ENCODE peak calls at places on chromosomes 5 and 9, in four cellular contexts. R, C, W and X are unnamed samples.

GRCh38 chr5:179427032-179427675 is 81.9 kb upstream of the ADAMTS2 start:
- DNase-seq in C (no peak), W (no peak), R (no peak), X (no peak)

GRCh38 chr9:127102788-127103187 is 19.6 kb downstream of the ANGPTL2 start:
- DNase-seq in C (no peak), R (no peak), W (no peak), X (no peak)

GRCh38 chr9:77602852-77603251 is 45.3 kb downstream of the GNA14 start:
- DNase-seq in R (no peak), C (no peak), W (no peak), X (no peak)

GRCh38 chr5:34499001-34499734 is 157.0 kb upstream of the RAI14 start:
- DNase-seq in R (no peak), C (no peak), W (no peak), X (no peak)

GRCh38 chr5:117731445-117731844 is 1156.8 kb upstream of the SEMA6A start:
- DNase-seq in R (no peak), W (no peak), C (no peak), X (peak)

GRCh38 chr5:174504266-174504726 is 220.1 kb upstream of the MSX2 start:
- DNase-seq in W (no peak), C (no peak), R (no peak), X (no peak)

GRCh38 chr5:74094096-74094778 is 468.2 kb downstream of the ARHGEF28 start:
- DNase-seq in R (no peak), C (no peak), W (no peak), X (no peak)

GRCh38 chr9:13213337-13213736 is 66.2 kb downstream of the MPDZ start:
- DNase-seq in C (peak), W (no peak), R (no peak), X (peak)

GRCh38 chr9:95341262-95342011 is 23.9 kb upstream of the FANCC start:
- DNase-seq in R (peak), C (no peak), W (no peak), X (no peak)

GRCh38 chr9:134364391-134365114 is 38.3 kb downstream of the RXRA start:
- DNase-seq in C (peak), R (no peak), W (no peak), X (no peak)

GRCh38 chr5:154159343-154159742 is 31.2 kb upstream of the GALNT10 start:
- DNase-seq in R (no peak), W (no peak), C (no peak), X (no peak)

GRCh38 chr9:16484744-16485143 is 385.7 kb downstream of the BNC2 start:
- DNase-seq in R (no peak), W (no peak), C (no peak), X (no peak)

GRCh38 chr5:75055727-75056144 is 3.4 kb upstream of the GCNT4 start:
- DNase-seq in C (peak), W (no peak), R (peak), X (no peak)

GRCh38 chr5:118326496-118327045 is 661.8 kb downstream of the DTWD2 start:
- DNase-seq in C (no peak), W (no peak), R (no peak), X (no peak)

GRCh38 chr5:62299600-62299999 is 6.4 kb upstream of the KIF2A start:
- DNase-seq in C (no peak), W (no peak), R (no peak), X (no peak)

GRCh38 chr9:127098916-127099315 is 23.5 kb downstream of the ANGPTL2 start:
- DNase-seq in R (no peak), W (no peak), C (no peak), X (no peak)

GRCh38 chr5:14872070-14872989 is 752 bp upstream of the ANKH start:
- DNase-seq in C (peak), R (peak), W (peak), X (peak)

GRCh38 chr9:125889524-125890473 is 142.6 kb downstream of the PBX3 start:
- DNase-seq in R (peak), C (no peak), W (no peak), X (peak)

GRCh38 chr5:149488645-149489306 is 62.5 kb downstream of the CSNK1A1 start:
- DNase-seq in R (no peak), W (no peak), C (no peak), X (no peak)

GRCh38 chr5:148145916-148146315 is 22.4 kb upstream of the SPINK14 start:
- DNase-seq in C (peak), W (no peak), R (no peak), X (no peak)

GRCh38 chr5:106189121-106189809 is 1481.5 kb downstream of the EFNA5 start:
- DNase-seq in R (no peak), W (no peak), C (no peak), X (no peak)

GRCh38 chr5:60372786-60373185 is 327.2 kb downstream of the DEPDC1B start:
- DNase-seq in R (no peak), W (no peak), C (peak), X (no peak)

GRCh38 chr5:107501965-107502691 is 168.6 kb downstream of the EFNA5 start:
- DNase-seq in R (no peak), C (no peak), W (no peak), X (no peak)

GRCh38 chr5:179793470-179794139 is at the start of gene LTC4S:
- DNase-seq in C (no peak), W (no peak), R (no peak), X (no peak)

GRCh38 chr9:131555841-131556673 is 10.7 kb downstream of the PRRT1B start:
- DNase-seq in R (no peak), W (no peak), C (no peak), X (no peak)

GRCh38 chr5:112186401-112186990 is 232.6 kb downstream of the EPB41L4A start:
- DNase-seq in C (peak), W (peak), R (no peak), X (peak)

GRCh38 chr5:133840168-133840567 is 128.3 kb downstream of the C5orf15 start:
- DNase-seq in R (no peak), C (no peak), W (no peak), X (no peak)

GRCh38 chr5:93163010-93163663 is 417.9 kb downstream of the NR2F1-AS1 start:
- DNase-seq in C (no peak), R (no peak), W (no peak), X (no peak)

GRCh38 chr5:124738751-124739559 is 7.5 kb downstream of the ZNF608 start:
- DNase-seq in C (no peak), R (no peak), W (no peak), X (no peak)
- TF ChIP-seq ELF4 in C (no peak), R (no peak), W (no peak), X (no peak)

GRCh38 chr5:1975898-1976765 is 93.4 kb upstream of the IRX4 start:
- DNase-seq in W (no peak), C (no peak), R (no peak), X (no peak)
- TF ChIP-seq ELF4 in W (no peak), C (no peak), R (no peak), X (no peak)

DNA sequence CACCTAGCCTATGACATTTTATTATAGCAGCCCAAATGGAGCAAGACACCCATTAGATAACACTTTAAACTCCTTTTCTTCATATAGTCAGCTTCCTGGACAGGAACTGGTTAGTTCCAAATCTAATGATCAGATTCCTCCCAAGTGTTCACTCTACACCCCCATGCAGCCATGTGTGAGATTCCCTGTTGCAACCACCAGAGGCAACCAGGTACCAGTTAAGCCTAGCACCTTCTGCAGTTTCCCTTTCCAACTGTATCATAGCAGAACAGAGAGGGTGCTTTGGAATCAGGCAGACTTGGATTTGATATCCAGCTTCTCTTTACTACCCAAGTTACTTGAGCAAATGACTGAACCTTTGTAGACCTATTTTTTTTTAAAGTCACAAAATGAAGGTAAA is 296.6 kb upstream of the PCSK5 start:
- DNase-seq in R (no peak), W (no peak), C (no peak), X (no peak)
- TF ChIP-seq ELF4 in R (no peak), W (no peak), C (no peak), X (no peak)

DNA sequence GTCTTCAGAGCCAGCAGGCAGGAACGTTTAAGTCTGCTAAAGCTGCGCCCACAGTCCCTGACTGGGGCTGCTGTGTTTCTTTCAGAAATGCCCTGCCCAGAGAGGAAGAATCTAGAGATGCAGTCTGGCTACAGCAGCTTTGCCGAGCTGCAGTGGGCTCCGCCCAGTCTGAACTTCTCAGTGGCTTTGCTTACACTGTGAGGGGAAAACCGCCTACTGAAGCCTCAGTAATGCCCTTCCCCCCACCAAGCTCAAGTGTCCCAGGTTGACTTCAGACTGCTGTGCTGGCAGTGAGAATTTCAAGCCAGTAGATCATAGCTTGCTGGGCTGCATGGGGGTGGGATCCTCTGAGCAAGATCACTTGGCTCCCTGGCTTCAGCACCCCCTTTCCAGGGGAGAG is 78.4 kb downstream of the SREK1 start:
- DNase-seq in C (no peak), W (no peak), R (no peak), X (no peak)
- TF ChIP-seq ELF4 in C (no peak), W (no peak), R (no peak), X (no peak)

DNA sequence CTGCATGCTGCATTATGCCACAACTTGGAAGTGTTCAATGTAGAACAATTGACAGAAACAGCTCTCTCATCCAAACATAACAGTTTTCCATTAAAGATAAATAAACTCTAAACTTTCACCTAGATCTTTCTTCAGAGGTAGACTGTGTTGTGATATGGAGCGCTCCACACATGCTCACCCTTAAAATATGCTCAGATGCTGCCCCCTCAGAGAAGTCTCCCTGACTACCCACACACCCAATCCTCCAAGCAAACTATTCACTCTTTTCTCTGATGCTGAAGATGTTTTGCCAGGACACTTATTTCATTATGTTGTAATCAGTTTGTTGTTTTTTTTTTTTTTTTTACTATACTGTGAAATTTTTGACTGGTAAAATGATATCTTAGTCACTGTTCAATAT is 206.6 kb upstream of the RASA1 start:
- DNase-seq in C (no peak), W (no peak), R (no peak), X (no peak)
- TF ChIP-seq ELF4 in C (no peak), W (no peak), R (no peak), X (no peak)

GRCh38 chr5:108730617-108731340 is 16.9 kb upstream of the FER start:
- DNase-seq in R (no peak), C (no peak), W (no peak), X (no peak)

GRCh38 chr5:108739376-108739775 is 8.3 kb upstream of the FER start:
- DNase-seq in R (no peak), W (no peak), C (no peak), X (no peak)

GRCh38 chr5:108736855-108737254 is 10.8 kb upstream of the FER start:
- DNase-seq in C (no peak), R (no peak), W (no peak), X (no peak)

GRCh38 chr5:108739906-108740305 is 7.8 kb upstream of the FER start:
- DNase-seq in R (no peak), C (no peak), W (no peak), X (no peak)

GRCh38 chr5:108735790-108736189 is 11.9 kb upstream of the FER start:
- DNase-seq in C (no peak), R (no peak), W (no peak), X (no peak)
- TF ChIP-seq ELF4 in C (no peak), R (no peak), W (no peak), X (no peak)

GRCh38 chr9:36892279-36892678 is 141.8 kb downstream of the PAX5 start:
- DNase-seq in R (no peak), W (no peak), C (no peak), X (no peak)

GRCh38 chr9:36893148-36893547 is 140.9 kb downstream of the PAX5 start:
- DNase-seq in C (no peak), W (no peak), R (no peak), X (no peak)

GRCh38 chr9:36895744-36896260 is 138.3 kb downstream of the PAX5 start:
- DNase-seq in W (no peak), C (no peak), R (no peak), X (no peak)

GRCh38 chr9:36894695-36895310 is 139.3 kb downstream of the PAX5 start:
- DNase-seq in W (no peak), R (no peak), C (no peak), X (no peak)

DNA sequence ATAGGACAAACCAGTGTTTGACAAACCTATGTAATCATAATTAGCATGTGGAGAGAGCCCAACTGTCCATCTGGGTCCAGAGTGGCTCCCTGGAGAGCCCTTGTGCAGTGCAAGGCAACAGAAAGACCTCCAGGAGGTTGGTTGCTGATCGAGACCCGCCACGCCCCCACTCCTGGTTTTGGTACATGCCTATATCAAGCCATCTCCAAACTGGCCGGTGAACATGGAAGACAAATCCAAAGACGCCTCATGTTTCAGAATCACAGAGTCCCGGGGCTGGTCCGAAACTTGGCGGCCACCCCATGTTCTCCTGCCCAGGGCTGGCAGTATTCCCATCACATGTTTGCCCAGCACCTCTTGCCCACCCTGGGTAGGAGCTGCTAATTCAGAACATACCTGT is 140.2 kb downstream of the PAX5 start:
- DNase-seq in W (no peak), R (no peak), C (no peak), X (no peak)
- TF ChIP-seq ELF4 in W (no peak), R (no peak), C (no peak), X (no peak)

GRCh38 chr5:98102926-98103325 is 670.5 kb upstream of the RGMB start:
- DNase-seq in R (no peak), W (no peak), C (no peak), X (no peak)
- TF ChIP-seq ELF4 in R (no peak), W (no peak), C (no peak), X (no peak)

GRCh38 chr5:176888016-176888864 is 10.9 kb downstream of the HK3 start:
- DNase-seq in W (no peak), R (no peak), C (no peak), X (no peak)
- TF ChIP-seq ELF4 in W (no peak), R (no peak), C (no peak), X (no peak)